ENCODE peak calls at places on chromosomes 5 and 9, in six cellular contexts. G is body of pancreas; U is A673; Y is A549; N is CD8-positive, alpha-beta memory T cell; L is HCT116. K is an unnamed sample. For H3K9me3, the result is how much of the 10 kb centered on the place peaks cover.

GRCh38 chr5:61115968-61116367 is 46.3 kb downstream of the SMIM15 start:
- DNase-seq in G (no peak), U (no peak), Y (no peak), L (no peak), N (no peak), K (no peak)

GRCh38 chr5:42057254-42057690 is 132.2 kb downstream of the FBXO4 start:
- DNase-seq in G (peak), U (peak), Y (peak), N (peak), L (peak), K (peak)

GRCh38 chr9:69014013-69014412 is at the start of gene PRKACG:
- DNase-seq in Y (no peak), L (no peak), U (no peak), G (no peak), N (no peak), K (no peak)

GRCh38 chr9:17521456-17521855 is 57.4 kb upstream of the SH3GL2 start:
- DNase-seq in Y (no peak), G (no peak), N (no peak), U (no peak), L (no peak), K (no peak)

GRCh38 chr5:124754206-124754927 is 7.9 kb upstream of the ZNF608 start:
- DNase-seq in U (no peak), Y (no peak), N (no peak), G (no peak), L (no peak), K (no peak)

GRCh38 chr5:149419532-149420485 is 40.7 kb upstream of the IL17B start:
- DNase-seq in Y (no peak), N (no peak), U (no peak), L (no peak), G (no peak), K (no peak)

GRCh38 chr5:116992681-116993080 is 418.1 kb upstream of the SEMA6A start:
- DNase-seq in N (no peak), L (no peak), Y (no peak), G (no peak), U (no peak), K (no peak)

GRCh38 chr5:59496524-59497134 is 396.9 kb downstream of the PDE4D start:
- DNase-seq in N (no peak), G (no peak), Y (peak), L (no peak), U (peak), K (no peak)

GRCh38 chr9:124766815-124767554 is 4.1 kb downstream of the NR6A1 start:
- DNase-seq in U (peak), N (no peak), L (no peak), G (no peak), Y (no peak), K (no peak)

GRCh38 chr5:112655513-112655912 is 82.2 kb upstream of the APC start:
- DNase-seq in N (no peak), G (no peak), L (no peak), U (no peak), Y (no peak), K (no peak)

GRCh38 chr5:112533315-112533867 is 114.3 kb upstream of the EPB41L4A start:
- DNase-seq in G (peak), L (peak), N (no peak), Y (peak), U (no peak), K (no peak)

GRCh38 chr5:119327018-119327417 is 28.8 kb upstream of the TNFAIP8 start:
- DNase-seq in Y (no peak), U (no peak), G (no peak), L (no peak), N (no peak), K (no peak)

GRCh38 chr5:98179791-98180755 is 593.4 kb upstream of the RGMB start:
- DNase-seq in L (no peak), U (no peak), Y (no peak), G (no peak), N (no peak), K (no peak)

GRCh38 chr9:95510610-95511231 is 6.0 kb downstream of the PTCH1 start:
- DNase-seq in L (peak), Y (peak), N (peak), G (peak), U (peak), K (peak)

GRCh38 chr9:108834959-108835696 is 20.7 kb downstream of the ACTL7B start:
- DNase-seq in Y (no peak), G (no peak), U (no peak), N (no peak), L (no peak), K (no peak)

GRCh38 chr9:60545346-60546315 is 368.6 kb upstream of the SPATA31A5 start:
- DNase-seq in U (no peak), N (no peak), Y (no peak), L (no peak), G (no peak), K (no peak)

GRCh38 chr9:20593551-20593950 is 28.7 kb downstream of the MLLT3 start:
- DNase-seq in L (no peak), Y (no peak), G (no peak), U (peak), N (no peak), K (no peak)

GRCh38 chr5:67166460-67166871 is 30.1 kb downstream of the CD180 start:
- DNase-seq in G (peak), U (no peak), Y (no peak), N (peak), L (peak), K (peak)

GRCh38 chr5:44385236-44385940 is 3.8 kb downstream of the FGF10 start:
- DNase-seq in G (peak), Y (no peak), L (no peak), N (no peak), U (peak), K (no peak)

GRCh38 chr5:133322743-133323142 is 270.9 kb downstream of the HSPA4 start:
- DNase-seq in G (no peak), N (no peak), Y (no peak), L (no peak), U (no peak), K (no peak)

GRCh38 chr5:24817966-24818365 is 173.2 kb upstream of the CDH10 start:
- DNase-seq in N (no peak), G (no peak), Y (no peak), U (no peak), L (no peak), K (no peak)

GRCh38 chr5:141857226-141857625 is 21.0 kb downstream of the PCDH1 start:
- DNase-seq in Y (no peak), G (no peak), N (no peak), L (no peak), U (no peak), K (no peak)

GRCh38 chr9:96061293-96061987 is 185.9 kb downstream of the ERCC6L2 start:
- DNase-seq in Y (peak), L (peak), U (peak), N (peak), G (peak), K (no peak)

GRCh38 chr9:73054091-73054490 is 97.6 kb upstream of the ANXA1 start:
- DNase-seq in U (no peak), N (no peak), L (no peak), Y (no peak), G (no peak), K (no peak)

GRCh38 chr5:120683580-120683979 is 219.5 kb downstream of the PRR16 start:
- DNase-seq in Y (no peak), G (no peak), U (no peak), L (no peak), N (no peak), K (no peak)

GRCh38 chr5:19240150-19240549 is 747.9 kb downstream of the CDH18 start:
- DNase-seq in N (no peak), U (peak), Y (no peak), G (no peak), L (no peak), K (no peak)

DNA sequence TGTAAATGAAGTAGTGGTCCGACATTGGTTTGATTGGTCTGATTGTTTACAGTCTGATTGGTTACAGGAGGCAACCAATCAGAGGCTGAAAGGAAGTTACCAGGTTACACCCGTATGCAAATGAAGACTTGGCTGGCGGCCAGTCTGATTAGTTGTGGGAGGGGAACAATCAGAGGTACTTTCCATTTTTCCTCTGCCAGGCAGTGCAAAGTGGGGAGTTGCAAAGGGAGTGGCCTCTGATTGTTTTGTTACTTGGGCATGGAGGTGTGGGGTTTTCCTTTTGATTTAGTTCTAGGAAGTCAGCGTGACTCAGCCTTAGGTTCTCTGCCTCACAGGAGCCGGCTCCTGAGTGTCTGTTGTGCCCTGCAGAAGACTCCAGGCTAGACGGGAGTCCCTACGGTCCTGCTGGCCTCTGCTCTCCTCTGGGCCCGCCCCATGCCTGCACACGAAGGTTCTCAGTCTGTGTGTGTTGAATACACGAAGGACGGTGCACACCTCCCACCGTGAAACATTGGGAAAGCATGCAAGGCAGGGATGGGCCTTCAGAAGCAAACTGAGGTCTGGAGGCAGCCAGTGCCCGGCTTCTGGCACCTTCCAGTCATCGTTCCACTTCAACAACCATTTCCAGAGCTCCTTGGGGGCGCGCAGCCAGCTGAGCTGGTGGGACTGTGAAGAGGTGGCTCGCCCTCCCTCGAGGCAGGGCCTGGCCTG is 43.0 kb downstream of the OLFM1 start:
- DNase-seq in N (no peak), Y (peak), G (peak), L (peak), U (peak), K (no peak)
- H3K9me3 ChIP-seq in N (under half), Y (under half), G (under half), L (under half), U (under half), K (under half)

GRCh38 chr9:75811692-75812091 is 78.8 kb upstream of the PCSK5 start:
- DNase-seq in N (no peak), G (no peak), U (no peak), Y (no peak), L (no peak), K (no peak)

GRCh38 chr9:75814667-75815066 is 75.8 kb upstream of the PCSK5 start:
- DNase-seq in U (peak), N (no peak), G (no peak), L (no peak), Y (no peak), K (no peak)

GRCh38 chr9:75810063-75810462 is 80.4 kb upstream of the PCSK5 start:
- DNase-seq in N (no peak), L (no peak), Y (no peak), U (no peak), G (no peak), K (no peak)

DNA sequence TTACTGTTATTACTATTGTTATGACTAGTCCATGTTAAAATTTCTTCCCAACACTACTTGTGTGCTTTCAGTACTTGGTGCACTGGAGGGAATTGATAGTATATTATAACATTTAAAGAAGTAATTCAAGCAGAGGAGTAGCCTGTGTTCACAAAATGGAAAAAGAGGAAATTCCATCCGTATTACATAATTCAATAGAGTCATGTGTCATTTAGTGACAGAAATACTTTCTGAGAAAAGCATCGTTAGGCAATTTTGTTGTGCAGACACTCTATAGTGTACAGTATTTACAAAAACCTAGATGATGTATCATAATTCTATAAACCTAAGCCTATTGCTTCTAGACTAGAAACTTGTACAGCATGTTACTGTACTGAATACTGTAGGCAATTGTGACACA is 78.3 kb upstream of the PCSK5 start:
- DNase-seq in U (no peak), L (no peak), G (no peak), Y (no peak), N (no peak), K (no peak)
- H3K9me3 ChIP-seq in U (under half), L (under half), G (under half), Y (under half), N (under half), K (under half)

GRCh38 chr9:131050831-131051230 is 41.9 kb downstream of the LAMC3 start:
- DNase-seq in N (no peak), L (no peak), Y (no peak), U (no peak), G (no peak), K (no peak)

GRCh38 chr9:131051592-131052517 is 42.9 kb downstream of the LAMC3 start:
- DNase-seq in L (no peak), Y (no peak), N (no peak), G (no peak), U (no peak), K (no peak)

GRCh38 chr9:131048820-131049219 is 39.8 kb downstream of the LAMC3 start:
- DNase-seq in U (no peak), L (no peak), N (no peak), G (no peak), Y (no peak), K (no peak)

GRCh38 chr9:131048332-131048731 is 39.4 kb downstream of the LAMC3 start:
- DNase-seq in N (no peak), Y (no peak), L (no peak), U (no peak), G (no peak), K (no peak)

DNA sequence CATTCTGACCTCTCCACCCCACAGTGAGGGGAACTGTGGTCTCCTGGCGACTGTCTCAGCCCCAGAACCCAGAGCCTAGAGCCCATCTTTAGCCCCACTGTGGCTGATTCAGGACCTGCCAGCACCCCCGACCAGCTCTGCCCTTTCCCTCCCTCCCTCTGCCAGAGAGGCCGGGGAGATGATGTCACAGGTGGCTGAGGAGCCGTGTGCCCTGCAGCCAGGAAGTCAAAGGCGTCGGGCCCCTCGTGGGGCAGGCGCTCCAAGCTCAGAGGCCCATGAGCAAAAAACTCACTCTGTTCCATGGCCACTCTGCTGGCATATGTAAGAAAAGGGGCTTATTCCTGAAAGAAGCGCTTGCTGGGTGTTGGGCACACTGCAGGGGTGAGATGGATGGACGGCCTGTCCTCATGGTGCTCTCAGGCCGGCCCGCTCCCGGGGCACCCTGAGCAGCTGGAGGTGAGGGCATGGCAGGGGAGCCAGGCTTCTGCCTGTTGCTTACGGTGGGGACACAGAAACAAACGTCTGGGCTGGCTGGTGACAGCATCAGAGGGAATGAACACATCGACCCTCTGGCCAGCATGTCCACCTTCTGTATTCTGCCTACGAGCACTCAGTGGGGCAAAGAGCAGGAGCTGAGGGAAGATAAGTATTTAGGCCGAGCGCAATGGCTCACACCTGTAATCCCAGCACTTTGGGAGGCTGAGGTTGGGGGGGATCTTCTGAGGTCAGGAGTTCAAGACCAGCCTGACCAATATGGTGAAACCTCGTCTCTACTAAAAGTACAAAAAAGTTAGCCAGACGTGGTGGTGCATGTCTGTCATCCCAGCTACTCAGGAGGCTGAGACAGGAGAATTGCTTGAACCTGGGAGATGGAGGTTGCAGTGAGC is 41.1 kb downstream of the LAMC3 start:
- DNase-seq in L (no peak), N (no peak), U (no peak), G (no peak), Y (no peak), K (no peak)
- H3K9me3 ChIP-seq in L (under half), N (under half), U (under half), G (under half), Y (under half), K (under half)

GRCh38 chr5:65954200-65954599 is 27.8 kb downstream of the ERBIN start:
- DNase-seq in Y (no peak), N (no peak), L (no peak), U (no peak), G (no peak), K (no peak)
- H3K9me3 ChIP-seq in Y (under half), N (under half), L (under half), U (under half), G (under half), K (under half)

GRCh38 chr9:88046542-88046941 is 72.2 kb upstream of the CDK20 start:
- DNase-seq in U (no peak), G (no peak), Y (no peak), N (no peak), L (no peak), K (no peak)
- H3K9me3 ChIP-seq in U (under half), G (under half), Y (under half), N (under half), L (under half), K (under half)

GRCh38 chr9:118782790-118783463 is 586.3 kb downstream of the BRINP1 start:
- DNase-seq in Y (no peak), U (peak), N (no peak), G (no peak), L (no peak), K (no peak)
- H3K9me3 ChIP-seq in Y (under half), U (under half), N (under half), G (under half), L (under half), K (under half)

GRCh38 chr9:36987409-36987808 is 46.7 kb downstream of the PAX5 start:
- DNase-seq in Y (no peak), U (no peak), N (no peak), G (no peak), L (no peak), K (no peak)
- H3K9me3 ChIP-seq in Y (under half), U (under half), N (under half), G (under half), L (under half), K (under half)

DNA sequence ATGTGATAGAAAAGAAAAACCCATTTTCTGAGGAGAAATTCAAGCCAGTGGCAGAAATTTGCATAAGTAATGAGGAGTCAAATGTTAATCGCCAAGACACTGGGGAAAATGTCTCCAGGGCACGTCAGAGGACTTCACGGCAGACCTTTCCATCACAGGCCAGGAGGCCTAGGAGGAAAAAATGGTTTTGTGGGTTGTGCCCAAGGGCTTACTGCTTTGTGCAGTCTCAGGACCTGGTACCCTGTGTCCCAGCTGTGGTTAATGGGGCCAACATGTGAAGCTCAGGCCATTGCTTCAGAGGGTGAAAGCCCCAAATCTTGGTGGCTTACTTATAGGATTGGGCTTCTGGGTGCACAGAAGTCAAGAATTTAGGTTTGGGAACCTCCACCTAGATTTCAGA is 54.8 kb upstream of the ADAMTS2 start:
- DNase-seq in L (no peak), G (no peak), U (no peak), Y (no peak), N (no peak), K (no peak)
- H3K9me3 ChIP-seq in L (under half), G (under half), U (under half), Y (under half), N (under half), K (under half)

DNA sequence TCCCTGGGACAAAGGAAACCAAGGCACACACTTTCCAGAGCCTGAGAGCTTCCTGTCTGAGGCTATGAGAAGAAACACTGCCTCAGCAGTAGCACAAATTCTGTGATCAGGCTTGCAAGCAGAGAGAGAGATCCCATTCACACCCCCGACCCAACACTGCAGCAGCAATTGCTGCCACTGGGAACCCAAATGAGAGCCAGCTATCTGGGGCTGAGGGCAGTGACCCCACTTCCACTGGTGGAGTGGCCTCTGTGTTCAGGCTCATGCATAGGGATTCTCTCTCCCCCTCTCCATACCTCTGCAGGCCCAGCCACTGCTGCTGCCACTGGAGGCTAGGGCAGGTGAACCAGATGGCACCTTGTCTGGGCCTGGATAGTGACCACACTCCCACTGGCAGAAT is 95.2 kb downstream of the TMEM232 start:
- DNase-seq in L (no peak), G (no peak), Y (no peak), U (no peak), N (no peak), K (no peak)
- H3K9me3 ChIP-seq in L (under half), G (under half), Y (under half), U (under half), N (under half), K (under half)

K was measured in T-helper 17 cell.